ENCODE peak calls at places on chromosomes 16 and 17, in four cellular contexts. F is body of pancreas, H is IMR-90, X is brain microvascular endothelial cell. G is an unnamed sample.

GRCh38 chr17:4230142-4230541 is 33.6 kb downstream of the ANKFY1 start:
- DNase-seq in X (peak), F (peak), H (peak), G (peak)

GRCh38 chr16:11139624-11140375 is 116.2 kb downstream of the SOCS1 start:
- DNase-seq in F (no peak), H (no peak), X (no peak), G (no peak)

GRCh38 chr16:981695-982151 is at the start of gene SOX8:
- DNase-seq in H (no peak), X (no peak), F (no peak), G (no peak)

GRCh38 chr17:50009282-50009681 is 14.3 kb upstream of the DLX3 start:
- DNase-seq in F (no peak), H (no peak), X (no peak), G (no peak)

GRCh38 chr16:50468749-50469078 is 79.5 kb upstream of the NKD1 start:
- DNase-seq in X (no peak), H (no peak), F (no peak), G (no peak)

GRCh38 chr17:68327823-68328557 is 36.7 kb downstream of the ARSG start:
- DNase-seq in X (no peak), H (no peak), F (no peak), G (no peak)

GRCh38 chr17:31696184-31696602 is 162.9 kb downstream of the COPRS start:
- DNase-seq in H (peak), F (peak), X (peak), G (peak)

GRCh38 chr17:8923762-8924161 is 41.7 kb downstream of the PIK3R5 start:
- DNase-seq in F (no peak), H (no peak), X (no peak), G (no peak)

GRCh38 chr17:10739341-10739905 is 9.6 kb upstream of the TMEM220 start:
- DNase-seq in H (no peak), X (no peak), F (no peak), G (no peak)

GRCh38 chr16:51034481-51035109 is 116.5 kb downstream of the SALL1 start:
- DNase-seq in H (no peak), F (no peak), X (no peak), G (no peak)

GRCh38 chr17:17204041-17204591 is 2.0 kb downstream of the PLD6 start:
- DNase-seq in H (no peak), F (peak), X (no peak), G (no peak)

GRCh38 chr16:51524555-51525373 is 373.7 kb upstream of the SALL1 start:
- DNase-seq in H (peak), F (peak), X (peak), G (peak)

GRCh38 chr17:45077643-45078042 is 16.5 kb downstream of the NMT1 start:
- DNase-seq in X (no peak), H (no peak), F (no peak), G (no peak)

DNA sequence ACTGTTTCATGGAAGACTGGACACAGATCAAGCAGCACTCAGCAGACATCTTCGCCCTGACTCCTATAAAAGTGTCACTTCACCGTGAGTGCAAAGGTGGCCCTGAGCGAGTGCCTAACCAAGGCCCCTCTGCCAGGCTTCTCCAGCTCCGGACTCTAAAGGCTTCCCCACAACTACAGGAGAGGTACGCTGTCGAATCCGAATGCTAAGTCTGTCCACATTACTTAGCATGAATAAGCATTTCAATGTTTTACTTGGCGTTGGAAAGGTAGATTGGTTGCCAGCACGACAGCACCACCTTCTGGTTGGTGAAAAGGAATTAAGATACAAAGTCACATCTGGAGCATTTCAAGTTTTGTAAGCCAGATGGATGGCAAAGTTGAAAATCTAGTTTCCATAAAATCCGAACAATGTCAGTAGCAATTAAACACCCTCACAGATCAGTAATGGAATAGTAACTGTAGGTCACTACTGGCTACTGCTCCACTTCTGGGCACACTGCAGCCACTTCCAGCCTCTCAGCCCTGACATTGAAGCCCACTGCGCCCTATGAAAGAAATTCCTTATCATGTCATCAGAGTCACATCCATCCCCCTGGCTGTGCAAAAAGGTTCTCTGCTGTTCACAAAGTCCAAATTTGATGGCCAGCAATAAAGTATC is 100.9 kb downstream of the PARN start:
- DNase-seq in H (peak), F (peak), X (peak), G (peak)
- TF ChIP-seq CTCF in H (peak), F (peak), X (peak), G (peak)

DNA sequence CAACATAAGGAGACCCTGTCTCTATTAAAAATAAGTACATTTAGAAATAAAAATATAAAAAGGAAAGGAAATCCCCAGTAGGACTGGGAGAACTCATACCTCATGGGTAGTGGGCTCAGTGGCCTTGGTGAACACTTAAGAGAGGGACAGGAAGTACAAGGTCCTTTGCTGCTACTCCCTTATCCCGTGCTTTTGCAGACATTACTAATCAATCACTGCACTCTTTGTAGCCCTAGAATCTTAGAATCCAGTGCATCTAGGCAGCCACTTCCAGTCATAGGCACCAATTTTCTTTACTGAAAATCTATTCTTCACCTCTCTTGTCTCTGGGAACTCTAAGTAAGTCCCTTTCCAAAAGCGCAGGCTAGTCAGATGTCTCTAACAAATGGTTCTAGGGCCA is 183.1 kb downstream of the SNX29 start:
- DNase-seq in H (no peak), F (no peak), X (no peak), G (no peak)
- H3K4me3 ChIP-seq in H (no peak), F (no peak), X (no peak), G (no peak)

DNA sequence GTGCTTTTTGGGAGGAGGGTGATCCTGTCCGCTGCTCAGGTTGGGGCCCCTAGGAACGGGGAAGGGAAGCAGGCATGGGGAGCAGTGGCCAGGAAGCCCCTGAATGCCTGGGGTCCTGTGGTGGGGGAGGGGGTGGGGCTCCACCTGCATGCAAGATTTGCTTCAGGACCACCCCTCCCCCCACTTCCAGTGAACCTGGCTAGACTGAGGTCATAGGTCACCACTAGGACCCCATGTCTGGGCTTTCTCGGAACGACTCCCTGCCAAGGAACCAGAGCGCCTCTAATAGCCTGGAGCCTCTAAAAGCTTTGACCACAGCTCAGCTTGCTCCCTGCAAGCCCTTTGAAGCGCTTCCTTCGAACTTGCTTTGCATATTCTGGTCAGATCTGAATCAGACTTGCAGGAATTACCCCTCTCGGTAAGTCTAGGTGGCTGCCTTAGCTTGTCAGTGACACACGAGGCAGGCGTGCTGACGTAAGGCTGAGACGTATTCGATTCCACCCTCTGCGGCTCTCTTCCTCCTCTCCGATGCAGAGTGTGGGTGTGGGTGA is 3.6 kb downstream of the SOCS3 start:
- DNase-seq in H (peak), F (no peak), X (peak), G (no peak)
- TF ChIP-seq CTCF in H (no peak), F (no peak), X (no peak), G (no peak)

GRCh38 chr17:20073056-20073979 is 64.2 kb downstream of the SPECC1 start:
- DNase-seq in X (peak), H (peak), F (peak), G (no peak)

GRCh38 chr17:20071824-20072691 is 62.9 kb downstream of the SPECC1 start:
- DNase-seq in H (no peak), F (no peak), X (no peak), G (no peak)

GRCh38 chr17:20074001-20074400 is 64.8 kb downstream of the SPECC1 start:
- DNase-seq in F (no peak), X (no peak), H (no peak), G (no peak)

GRCh38 chr17:20072692-20072992 is 63.5 kb downstream of the SPECC1 start:
- DNase-seq in X (no peak), H (no peak), F (no peak), G (no peak)

DNA sequence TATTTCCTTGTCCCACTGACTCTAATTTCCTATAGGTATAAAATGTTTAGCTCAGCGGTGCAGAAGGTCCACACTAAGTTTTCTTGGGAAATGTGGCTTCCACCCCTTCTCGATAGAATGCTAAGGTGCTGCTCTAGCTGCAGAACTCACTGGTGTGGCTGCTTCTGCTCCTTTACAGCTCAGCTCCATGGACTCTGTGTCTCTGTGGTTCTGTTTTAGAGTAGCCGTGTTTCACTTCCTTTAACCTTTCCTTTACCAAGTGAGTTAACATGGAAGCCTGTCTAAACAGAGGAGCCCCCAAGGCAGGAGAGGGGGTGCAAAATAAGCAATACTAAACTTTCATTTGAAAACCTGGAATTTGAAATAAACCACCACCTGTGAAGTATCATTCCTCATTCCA is 65.3 kb downstream of the SPECC1 start:
- DNase-seq in X (no peak), H (no peak), F (no peak), G (no peak)
- H3K4me3 ChIP-seq in X (no peak), H (no peak), F (no peak), G (no peak)

GRCh38 chr17:18321309-18321708 is 6.2 kb downstream of the SMCR8 start:
- DNase-seq in F (no peak), H (no peak), X (no peak), G (no peak)
- TF ChIP-seq CTCF in F (no peak), H (peak), X (peak), G (peak)

DNA sequence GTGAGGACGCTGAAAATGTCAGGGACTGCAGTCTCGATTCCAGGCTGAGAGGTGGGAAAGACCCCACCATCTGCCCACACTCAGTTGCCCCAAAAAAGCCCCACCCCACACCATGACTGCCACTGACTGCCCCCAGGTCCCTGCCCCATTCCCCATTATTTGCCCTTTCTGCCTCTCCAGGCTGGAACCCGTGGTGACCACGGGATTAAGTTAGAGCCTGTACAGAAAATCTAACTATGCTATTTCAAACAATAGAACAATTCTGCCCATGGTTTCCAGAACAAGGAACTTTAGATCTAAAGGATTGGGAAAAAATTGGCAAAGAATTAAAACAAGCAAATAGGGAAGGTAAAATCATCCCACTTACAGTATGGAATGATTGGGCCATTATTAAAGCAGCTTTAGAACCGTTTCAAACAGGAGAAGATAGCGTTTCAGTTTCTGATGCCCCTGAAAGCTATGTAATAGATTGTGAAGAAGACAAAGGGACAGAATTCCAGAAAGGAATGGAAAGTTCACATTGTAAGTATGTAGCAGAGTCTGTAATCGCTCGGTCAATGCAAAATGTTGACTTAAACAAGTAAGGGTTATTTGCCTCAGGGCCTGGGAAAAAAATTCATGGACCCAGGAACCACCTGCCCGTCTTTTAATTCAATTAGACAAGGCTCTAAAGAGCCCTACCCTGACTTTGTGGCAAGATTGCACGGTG is 14.4 kb downstream of the FLYWCH1 start:
- DNase-seq in X (no peak), H (no peak), F (no peak), G (no peak)
- H3K4me3 ChIP-seq in X (no peak), H (no peak), F (no peak), G (no peak)

DNA sequence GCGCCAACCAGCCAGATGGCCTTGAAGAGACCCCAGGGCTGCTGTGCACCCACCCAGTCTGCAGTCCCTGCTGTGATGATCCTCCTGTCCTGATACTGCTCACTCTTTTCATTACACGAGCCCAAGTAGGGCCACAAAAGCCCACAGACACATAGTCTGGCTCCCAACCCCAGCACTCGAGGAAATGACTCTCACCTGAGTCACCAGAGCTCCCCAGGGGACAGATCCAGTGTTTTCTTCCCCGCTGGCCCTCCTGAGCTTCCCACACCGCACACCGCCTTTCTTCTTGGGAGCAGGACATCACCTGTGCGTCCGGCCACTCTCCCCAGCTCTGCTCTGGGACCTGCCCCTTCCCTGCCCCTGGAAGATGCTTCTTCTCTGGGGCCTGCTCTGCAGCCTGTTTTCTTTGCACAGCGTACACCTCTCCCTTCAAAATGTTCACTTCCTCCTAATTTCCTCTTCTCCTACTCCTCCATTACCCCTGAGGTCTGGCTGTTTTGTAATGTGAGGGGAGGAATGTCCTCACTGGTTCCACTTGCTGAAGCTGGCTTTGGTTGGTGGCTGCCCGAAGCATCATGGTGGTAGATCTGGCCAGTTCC is 2.0 kb upstream of the SCN4A start:
- DNase-seq in H (peak), X (peak), F (no peak), G (no peak)
- TF ChIP-seq CTCF in H (no peak), X (no peak), F (no peak), G (no peak)

G was measured in LNCaP clone FGC.